ENCODE peak calls at places on chromosomes 12 and 14, in eight cellular contexts. M, U, E, H, Q, L, D and W are unnamed samples.

GRCh38 chr12:67559751-67560150 is 88.8 kb upstream of the DYRK2 start:
- DNase-seq in H (no peak), U (no peak), D (no peak), L (no peak), Q (no peak), M (no peak), E (no peak), W (no peak)

GRCh38 chr14:74014299-74014698 is 4.8 kb downstream of the ENTPD5 start:
- DNase-seq in E (no peak), H (no peak), M (peak), L (no peak), Q (no peak), D (no peak), U (no peak), W (no peak)

GRCh38 chr14:76715102-76715926 is 46.0 kb upstream of the VASH1 start:
- DNase-seq in H (no peak), U (no peak), E (peak), M (no peak), L (no peak), D (no peak), Q (peak), W (peak)

GRCh38 chr12:103930787-103931536 is 752 bp downstream of the HSP90B1 start:
- DNase-seq in M (peak), U (no peak), Q (peak), L (peak), D (peak), H (peak), E (peak), W (peak)

GRCh38 chr12:121889267-121889624 is 656 bp downstream of the PSMD9 start:
- DNase-seq in U (no peak), E (no peak), D (no peak), L (no peak), M (no peak), Q (no peak), H (no peak), W (no peak)

GRCh38 chr14:35121887-35122695 is at the start of the genes PPP2R3C and PRORP:
- DNase-seq in U (peak), D (peak), M (peak), E (peak), H (peak), L (peak), Q (peak), W (peak)

GRCh38 chr12:109777544-109777943 is 55.7 kb downstream of the TRPV4 start:
- DNase-seq in M (peak), D (no peak), L (no peak), Q (no peak), U (no peak), H (peak), E (no peak), W (no peak)

GRCh38 chr12:93526786-93527428 is 45.6 kb upstream of the SOCS2 start:
- DNase-seq in E (no peak), M (peak), U (peak), L (no peak), D (no peak), H (no peak), Q (peak), W (no peak)

GRCh38 chr14:98198385-98198784 is 1073.6 kb downstream of the BCL11B start:
- DNase-seq in L (no peak), U (no peak), D (no peak), Q (no peak), H (no peak), E (no peak), M (no peak), W (no peak)

GRCh38 chr14:81162941-81163340 is 57.8 kb downstream of the GTF2A1 start:
- DNase-seq in L (no peak), H (no peak), U (peak), Q (no peak), D (no peak), M (peak), E (no peak), W (no peak)

GRCh38 chr12:28189774-28190320 is 409 bp upstream of the CCDC91 start:
- DNase-seq in Q (no peak), U (no peak), M (no peak), D (no peak), L (no peak), H (no peak), E (no peak), W (no peak)

GRCh38 chr12:93591137-93591868 is 18.8 kb downstream of the SOCS2 start:
- DNase-seq in M (peak), H (peak), E (peak), D (peak), L (peak), U (peak), Q (peak), W (peak)

GRCh38 chr12:53770281-53770680 is 18.5 kb upstream of the CISTR start:
- DNase-seq in H (no peak), L (no peak), D (no peak), E (no peak), M (peak), Q (no peak), U (peak), W (no peak)

GRCh38 chr12:116442981-116443380 is 116.2 kb upstream of the MAP1LC3B2 start:
- DNase-seq in Q (no peak), U (no peak), E (no peak), L (no peak), M (no peak), H (no peak), D (no peak), W (no peak)

GRCh38 chr14:100554082-100554677 is 33.0 kb downstream of the BEGAIN start:
- DNase-seq in L (peak), E (peak), U (no peak), H (no peak), D (peak), Q (no peak), M (peak), W (peak)

GRCh38 chr12:66438601-66439000 is 136.3 kb downstream of the HELB start:
- DNase-seq in Q (no peak), H (no peak), M (no peak), U (no peak), D (no peak), E (no peak), L (no peak), W (no peak)

GRCh38 chr12:123801573-123802178 is 39.6 kb downstream of the DNAH10 start:
- DNase-seq in U (peak), Q (no peak), H (no peak), D (no peak), E (no peak), L (no peak), M (peak), W (no peak)

GRCh38 chr12:53596920-53597363 is 29.2 kb downstream of the ATF7 start:
- DNase-seq in E (no peak), D (no peak), M (no peak), Q (no peak), L (no peak), U (no peak), H (no peak), W (no peak)

GRCh38 chr12:18965210-18965609 is 164.3 kb upstream of the PLEKHA5 start:
- DNase-seq in E (no peak), L (no peak), H (no peak), M (no peak), U (no peak), Q (no peak), D (no peak), W (no peak)

GRCh38 chr12:104680070-104680469 is 223.3 kb downstream of the CHST11 start:
- DNase-seq in L (no peak), M (peak), Q (no peak), U (peak), D (no peak), E (no peak), H (no peak), W (no peak)

GRCh38 chr12:108271951-108272729 is 67.0 kb downstream of the CMKLR1 start:
- DNase-seq in U (no peak), L (no peak), Q (no peak), M (no peak), D (no peak), H (no peak), E (no peak), W (no peak)

GRCh38 chr14:101229666-101230065 is 326.1 kb upstream of the RTL1 start:
- DNase-seq in L (no peak), Q (peak), H (no peak), U (no peak), M (no peak), D (no peak), E (no peak), W (no peak)

GRCh38 chr14:88228519-88229236 is 94.4 kb downstream of the KCNK10 start:
- DNase-seq in U (no peak), E (no peak), M (no peak), D (no peak), L (no peak), Q (no peak), H (no peak), W (no peak)

GRCh38 chr12:46944771-46945170 is 119.0 kb upstream of the SLC38A4 start:
- DNase-seq in Q (no peak), M (no peak), U (no peak), H (no peak), D (no peak), L (no peak), E (no peak), W (no peak)

GRCh38 chr12:43636706-43637105 is 84.7 kb upstream of the ADAMTS20 start:
- DNase-seq in E (no peak), M (no peak), U (no peak), D (no peak), L (no peak), Q (no peak), H (no peak), W (no peak)

GRCh38 chr12:92759634-92760268 is 57.0 kb downstream of the PLEKHG7 start:
- DNase-seq in U (peak), H (no peak), L (no peak), E (no peak), Q (no peak), M (peak), D (no peak), W (no peak)

GRCh38 chr12:95212576-95212975 is 4.7 kb downstream of the FGD6 start:
- DNase-seq in M (no peak), E (no peak), Q (no peak), U (no peak), L (no peak), D (no peak), H (no peak), W (no peak)

GRCh38 chr14:78857974-78858373 is 687.8 kb downstream of the NRXN3 start:
- DNase-seq in Q (no peak), M (no peak), L (no peak), D (no peak), U (no peak), E (no peak), H (no peak), W (no peak)

GRCh38 chr12:108234155-108234554 is 105.0 kb downstream of the CMKLR1 start:
- DNase-seq in L (peak), D (no peak), U (no peak), Q (no peak), E (peak), M (no peak), H (no peak), W (peak)

GRCh38 chr12:49903700-49904423 is at the start of gene FAIM2:
- DNase-seq in Q (peak), E (peak), U (no peak), H (peak), L (peak), M (no peak), D (no peak), W (no peak)

GRCh38 chr14:97021571-97022171 is 224.5 kb downstream of the VRK1 start:
- DNase-seq in U (peak), E (no peak), D (no peak), Q (no peak), L (no peak), M (peak), H (no peak), W (no peak)

GRCh38 chr14:20989464-20989786 is 355 bp upstream of the METTL17 start:
- DNase-seq in E (no peak), U (no peak), Q (no peak), H (no peak), L (no peak), D (no peak), M (no peak), W (no peak)
- TF ChIP-seq POLR2A in E (no peak), U (no peak), Q (no peak), H (no peak), L (no peak), D (no peak), M (no peak), W (no peak)

GRCh38 chr14:55454264-55455151 is 14.1 kb upstream of the TBPL2 start:
- DNase-seq in H (no peak), M (peak), U (peak), E (peak), Q (peak), D (no peak), L (peak), W (no peak)
- H3K4me3 ChIP-seq in H (no peak), M (no peak), U (peak), E (no peak), Q (no peak), D (no peak), L (no peak), W (no peak)

DNA sequence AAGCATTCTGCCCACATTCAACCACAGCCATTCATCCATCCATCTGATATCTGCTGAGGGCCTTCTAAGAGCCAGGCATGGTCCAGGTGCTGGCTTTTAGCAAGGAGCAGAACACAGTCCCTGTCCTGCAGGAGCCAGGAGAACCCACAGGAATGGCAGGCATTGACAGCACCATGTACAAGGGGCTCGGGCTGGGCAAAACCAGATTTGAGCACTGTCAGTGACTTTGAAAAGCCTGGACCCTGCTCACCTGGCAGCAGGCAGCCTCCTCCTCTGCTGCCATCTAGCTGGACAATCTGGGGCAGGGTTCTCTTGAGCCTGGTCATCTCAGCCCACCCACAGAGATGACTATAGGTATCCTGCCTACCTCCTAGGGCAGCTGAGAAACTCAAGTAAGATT is 136.9 kb downstream of the ZFP36L1 start:
- DNase-seq in U (peak), E (no peak), D (no peak), H (no peak), M (peak), Q (no peak), L (no peak), W (peak)
- TF ChIP-seq CTCF in U (peak), E (peak), D (peak), H (no peak), M (peak), Q (no peak), L (no peak), W (no peak)

GRCh38 chr14:24309538-24310386 is at the start of gene LTB4R2:
- DNase-seq in Q (no peak), M (no peak), D (peak), H (no peak), E (no peak), U (no peak), L (no peak), W (peak)

GRCh38 chr14:24311837-24312615 is 724 bp downstream of the LTB4R start:
- DNase-seq in L (no peak), E (no peak), U (no peak), D (peak), Q (no peak), M (no peak), H (peak), W (peak)

GRCh38 chr14:24312736-24313507 is 1.6 kb downstream of the LTB4R start:
- DNase-seq in H (peak), D (no peak), M (no peak), L (no peak), U (no peak), E (peak), Q (no peak), W (peak)

GRCh38 chr14:24310387-24310665 is 386 bp downstream of the LTB4R2 start:
- DNase-seq in U (no peak), L (no peak), M (no peak), Q (no peak), D (no peak), H (no peak), E (no peak), W (no peak)

DNA sequence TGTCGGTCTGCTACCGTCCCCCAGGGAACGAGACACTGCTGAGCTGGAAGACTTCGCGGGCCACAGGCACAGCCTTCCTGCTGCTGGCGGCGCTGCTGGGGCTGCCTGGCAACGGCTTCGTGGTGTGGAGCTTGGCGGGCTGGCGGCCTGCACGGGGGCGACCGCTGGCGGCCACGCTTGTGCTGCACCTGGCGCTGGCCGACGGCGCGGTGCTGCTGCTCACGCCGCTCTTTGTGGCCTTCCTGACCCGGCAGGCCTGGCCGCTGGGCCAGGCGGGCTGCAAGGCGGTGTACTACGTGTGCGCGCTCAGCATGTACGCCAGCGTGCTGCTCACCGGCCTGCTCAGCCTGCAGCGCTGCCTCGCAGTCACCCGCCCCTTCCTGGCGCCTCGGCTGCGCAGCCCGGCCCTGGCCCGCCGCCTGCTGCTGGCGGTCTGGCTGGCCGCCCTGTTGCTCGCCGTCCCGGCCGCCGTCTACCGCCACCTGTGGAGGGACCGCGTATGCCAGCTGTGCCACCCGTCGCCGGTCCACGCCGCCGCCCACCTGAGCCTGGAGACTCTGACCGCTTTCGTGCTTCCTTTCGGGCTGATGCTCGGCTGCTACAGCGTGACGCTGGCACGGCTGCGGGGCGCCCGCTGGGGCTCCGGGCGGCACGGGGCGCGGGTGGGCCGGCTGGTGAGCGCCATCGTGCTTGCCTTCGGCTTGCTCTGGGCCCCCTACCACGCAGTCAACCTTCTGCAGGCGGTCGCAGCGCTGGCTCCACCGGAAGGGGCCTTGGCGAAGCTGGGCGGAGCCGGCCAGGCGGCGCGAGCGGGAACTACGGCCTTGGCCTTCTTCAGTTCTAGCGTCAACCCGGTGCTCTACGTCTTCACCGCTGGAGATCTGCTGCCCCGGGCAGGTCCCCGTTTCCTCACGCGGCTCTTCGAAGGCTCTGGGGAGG is at the start of gene LTB4R:
- DNase-seq in Q (peak), L (peak), M (no peak), U (no peak), H (peak), D (peak), E (peak), W (peak)
- TF ChIP-seq POLR2A in Q (no peak), L (peak), M (no peak), U (no peak), H (peak), D (peak), E (peak), W (no peak)

DNA sequence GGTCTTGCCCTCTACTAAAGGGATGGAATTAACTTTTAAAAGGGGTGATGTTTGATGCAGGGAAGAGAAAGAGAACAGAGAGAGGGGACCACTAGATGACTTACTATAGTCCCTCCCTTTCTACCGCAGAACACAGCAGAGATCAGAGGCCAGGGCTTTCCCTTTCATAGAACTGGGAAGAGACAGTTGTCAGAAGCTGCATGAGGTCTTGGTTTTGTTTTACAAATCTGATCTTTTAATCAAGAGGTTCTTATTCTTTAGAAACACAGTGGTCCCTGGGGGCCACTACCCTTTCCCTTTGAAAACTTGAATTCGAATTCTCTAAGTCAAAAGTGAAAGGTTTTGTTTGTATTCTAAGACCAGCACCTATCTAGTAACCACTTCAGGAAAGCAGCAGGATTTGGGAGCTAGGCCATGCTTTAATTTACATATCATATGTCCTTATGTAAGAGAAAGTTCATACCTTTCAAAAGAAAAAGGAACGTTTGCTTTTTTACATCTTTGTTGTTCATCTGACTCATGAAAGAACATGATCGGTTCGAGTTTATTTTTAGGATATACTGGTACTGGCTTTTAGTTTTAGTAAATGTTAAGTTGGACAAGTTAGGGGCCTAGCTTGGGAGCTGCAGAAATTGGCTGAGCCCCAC is 6.3 kb downstream of the FBXL14 start:
- DNase-seq in M (no peak), D (no peak), U (no peak), Q (no peak), L (no peak), E (no peak), H (no peak), W (no peak)
- H3K4me3 ChIP-seq in M (no peak), D (no peak), U (no peak), Q (no peak), L (no peak), E (no peak), H (no peak), W (no peak)

DNA sequence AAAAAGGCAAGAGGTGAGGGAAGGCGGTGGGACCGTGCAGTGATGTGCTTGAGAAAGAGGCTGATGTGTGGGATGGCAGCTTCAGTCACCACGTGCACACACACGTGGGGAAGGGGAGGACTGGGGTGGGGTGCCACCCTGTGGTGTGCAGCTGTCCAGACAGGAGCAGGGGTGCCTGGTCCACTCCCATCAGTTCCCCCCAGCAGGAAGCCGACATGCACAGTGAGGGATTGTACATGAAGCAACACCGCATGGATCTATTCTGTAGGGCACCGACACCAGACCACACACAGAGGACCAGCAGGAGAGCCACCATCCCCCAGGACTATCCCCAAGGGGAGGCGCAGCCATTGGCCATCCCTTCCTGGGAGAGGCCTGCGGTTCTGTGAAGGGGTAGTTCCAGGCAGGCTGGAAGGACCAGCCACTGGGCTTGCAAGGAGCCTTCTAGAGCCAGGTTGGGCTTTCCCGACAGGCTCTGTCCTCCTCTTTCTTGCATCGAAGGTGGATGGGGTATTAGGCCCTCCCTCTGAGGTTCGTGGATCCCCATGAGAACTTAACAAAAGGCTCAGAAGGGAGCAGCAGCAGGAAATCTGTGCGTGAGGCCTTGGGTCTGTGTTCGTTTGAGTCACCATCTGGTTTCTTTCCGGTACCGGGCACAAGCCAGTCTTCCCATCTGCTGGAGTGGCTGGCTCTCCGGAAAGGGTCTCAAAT is 59.7 kb downstream of the PLEKHG3 start:
- DNase-seq in Q (no peak), M (peak), L (no peak), H (peak), E (no peak), D (no peak), U (no peak), W (no peak)
- TF ChIP-seq CTCF in Q (no peak), M (peak), L (no peak), H (no peak), E (no peak), D (no peak), U (no peak), W (no peak)